ENCODE peak calls at places on chromosomes 5 and 9, in nine cellular contexts. S, W, G, K, Q, Z, J, C and B are unnamed samples.

GRCh38 chr5:1814183-1815020 is 13.2 kb downstream of the NDUFS6 start:
- DNase-seq in S (no peak), W (no peak), G (no peak), K (no peak), Q (no peak), Z (no peak), J (peak), C (no peak), B (no peak)

GRCh38 chr5:82347213-82347947 is 69.2 kb upstream of the RPS23 start:
- DNase-seq in S (peak), W (no peak), G (peak), K (peak), Q (peak), Z (no peak), J (no peak), C (no peak), B (no peak)

GRCh38 chr5:123811771-123812170 is 299.8 kb downstream of the CSNK1G3 start:
- DNase-seq in S (no peak), W (no peak), G (no peak), K (no peak), Q (no peak), Z (no peak), J (no peak), C (no peak), B (no peak)

GRCh38 chr5:142281966-142282365 is 42.9 kb downstream of the SPRY4 start:
- DNase-seq in S (no peak), W (no peak), G (peak), K (no peak), Q (no peak), Z (no peak), J (no peak), C (no peak), B (no peak)

GRCh38 chr5:172942556-172942955 is 16.7 kb upstream of the RPL26L1 start:
- DNase-seq in S (no peak), W (no peak), G (no peak), K (no peak), Q (no peak), Z (no peak), J (no peak), C (no peak), B (no peak)

GRCh38 chr5:131259326-131259725 is 4.5 kb upstream of the CDC42SE2 start:
- DNase-seq in S (no peak), W (no peak), G (no peak), K (no peak), Q (no peak), Z (no peak), J (no peak), C (no peak), B (no peak)

GRCh38 chr9:134691695-134692572 is 50.3 kb downstream of the COL5A1 start:
- DNase-seq in S (no peak), W (no peak), G (no peak), K (no peak), Q (no peak), Z (no peak), J (no peak), C (no peak), B (no peak)

GRCh38 chr9:20636883-20637440 is 14.7 kb upstream of the MLLT3 start:
- DNase-seq in S (no peak), W (no peak), G (no peak), K (no peak), Q (peak), Z (no peak), J (no peak), C (no peak), B (no peak)

GRCh38 chr5:95989283-95990048 is 27.8 kb upstream of the ELL2 start:
- DNase-seq in S (no peak), W (no peak), G (no peak), K (no peak), Q (no peak), Z (no peak), J (no peak), C (no peak), B (no peak)

GRCh38 chr9:136089697-136090045 is 5.4 kb downstream of the NACC2 start:
- DNase-seq in S (peak), W (no peak), G (no peak), K (peak), Q (peak), Z (no peak), J (no peak), C (no peak), B (no peak)

GRCh38 chr5:56564451-56565223 is 250.7 kb upstream of the MAP3K1 start:
- DNase-seq in S (no peak), W (no peak), G (no peak), K (no peak), Q (peak), Z (no peak), J (no peak), C (no peak), B (no peak)

GRCh38 chr5:11681796-11682195 is 222.4 kb downstream of the CTNND2 start:
- DNase-seq in S (no peak), W (no peak), G (no peak), K (no peak), Q (no peak), Z (no peak), J (no peak), C (no peak), B (no peak)

GRCh38 chr9:115651456-115651855 is 502.1 kb upstream of the PAPPA start:
- DNase-seq in S (no peak), W (no peak), G (no peak), K (no peak), Q (no peak), Z (no peak), J (no peak), C (no peak), B (no peak)

GRCh38 chr5:149853019-149853648 is 91.5 kb downstream of the PDE6A start:
- DNase-seq in S (peak), W (peak), G (peak), K (peak), Q (peak), Z (no peak), J (peak), C (no peak), B (peak)

GRCh38 chr5:11563822-11564221 is 340.4 kb downstream of the CTNND2 start:
- DNase-seq in S (no peak), W (no peak), G (no peak), K (no peak), Q (no peak), Z (no peak), J (no peak), C (no peak), B (no peak)

GRCh38 chr9:83628540-83628939 is 5.6 kb downstream of the IDNK start:
- DNase-seq in S (no peak), W (no peak), G (peak), K (no peak), Q (no peak), Z (no peak), J (no peak), C (no peak), B (no peak)

GRCh38 chr9:87324613-87325194 is 173.0 kb upstream of the DAPK1 start:
- DNase-seq in S (peak), W (no peak), G (peak), K (peak), Q (peak), Z (peak), J (no peak), C (no peak), B (no peak)

GRCh38 chr5:118611332-118611945 is 376.9 kb downstream of the DTWD2 start:
- DNase-seq in S (peak), W (no peak), G (peak), K (peak), Q (peak), Z (no peak), J (no peak), C (no peak), B (no peak)

GRCh38 chr9:137982132-137982666 is 104.6 kb downstream of the CACNA1B start:
- DNase-seq in S (no peak), W (no peak), G (peak), K (no peak), Q (peak), Z (no peak), J (no peak), C (no peak), B (no peak)

GRCh38 chr5:57650360-57651069 is 167.9 kb upstream of the ACTBL2 start:
- DNase-seq in S (peak), W (peak), G (peak), K (peak), Q (peak), Z (peak), J (no peak), C (no peak), B (no peak)

GRCh38 chr5:170755679-170756456 is 27.7 kb upstream of the GABRP start:
- DNase-seq in S (no peak), W (peak), G (peak), K (no peak), Q (no peak), Z (no peak), J (no peak), C (no peak), B (no peak)

GRCh38 chr5:123398058-123398728 is 25.0 kb downstream of the CEP120 start:
- DNase-seq in S (no peak), W (no peak), G (no peak), K (no peak), Q (no peak), Z (no peak), J (no peak), C (no peak), B (no peak)

GRCh38 chr9:126499005-126499910 is 114.5 kb upstream of the LMX1B start:
- DNase-seq in S (peak), W (no peak), G (peak), K (peak), Q (peak), Z (no peak), J (peak), C (no peak), B (peak)

GRCh38 chr5:120207139-120207538 is 257.0 kb upstream of the PRR16 start:
- DNase-seq in S (no peak), W (no peak), G (no peak), K (no peak), Q (peak), Z (no peak), J (no peak), C (no peak), B (no peak)

GRCh38 chr9:129177443-129177790 is 644 bp downstream of the IER5L start:
- DNase-seq in S (no peak), W (no peak), G (peak), K (no peak), Q (no peak), Z (no peak), J (no peak), C (no peak), B (no peak)

GRCh38 chr9:37619806-37620205 is 27.4 kb upstream of the TOMM5 start:
- DNase-seq in S (no peak), W (no peak), G (no peak), K (no peak), Q (no peak), Z (no peak), J (no peak), C (no peak), B (no peak)

GRCh38 chr5:157476699-157477408 is 16.8 kb downstream of the NIPAL4 start:
- DNase-seq in S (peak), W (peak), G (peak), K (peak), Q (peak), Z (no peak), J (no peak), C (no peak), B (no peak)